ENCODE peak calls at places on chromosome 19, in six cellular contexts. J is stimulated activated naive CD8-positive, alpha-beta T cell treated with anti-CD3 and anti-CD28 coated beads, Interleukin-15, Interleukin-2, amounts not matched to agents 100 U/mL and 50 U/mL, for 24 hours; A is hepatocyte; R is left ventricle myocardium inferior; K is left ventricle myocardium superior; D is trophoblast cell. M is an unnamed sample.

GRCh38 chr19:34365463-34366401 is 736 bp downstream of the GPI start:
- DNase-seq in K (peak), D (peak), R (peak), A (peak), J (no peak), M (peak)

GRCh38 chr19:44875666-44876418 is 15.2 kb upstream of the TOMM40 start:
- DNase-seq in R (no peak), J (no peak), D (no peak), A (no peak), K (no peak), M (peak)

GRCh38 chr19:37669336-37669963 is 14.2 kb upstream of the ZFP30 start:
- DNase-seq in D (peak), R (no peak), J (no peak), K (no peak), A (no peak), M (no peak)

GRCh38 chr19:53530622-53531021 is 7.3 kb upstream of the ZNF331 start:
- DNase-seq in K (no peak), R (no peak), A (no peak), D (no peak), J (no peak), M (no peak)

GRCh38 chr19:55962186-55962585 is 14.6 kb downstream of the NLRP8 start:
- DNase-seq in R (no peak), K (no peak), D (no peak), A (no peak), J (no peak), M (no peak)

GRCh38 chr19:22144394-22144793 is 52.4 kb downstream of the ZNF676 start:
- DNase-seq in R (no peak), D (peak), K (no peak), J (no peak), A (no peak), M (no peak)

GRCh38 chr19:7924241-7924640 is 1.7 kb downstream of the CTXN1 start:
- DNase-seq in J (no peak), A (no peak), R (no peak), K (no peak), D (no peak), M (no peak)

GRCh38 chr19:16828990-16829821 is at the start of gene SIN3B:
- DNase-seq in R (peak), A (peak), D (peak), J (peak), K (peak), M (peak)

GRCh38 chr19:30498707-30499106 is 126.5 kb downstream of the ZNF536 start:
- DNase-seq in J (no peak), K (peak), D (no peak), R (no peak), A (no peak), M (no peak)

GRCh38 chr19:56538761-56539263 is at the start of gene ZFP28:
- DNase-seq in D (no peak), J (peak), R (peak), K (peak), A (no peak), M (peak)

GRCh38 chr19:43464089-43464775 is 1.2 kb downstream of the LYPD3 start:
- DNase-seq in J (peak), D (peak), A (peak), R (peak), K (peak), M (peak)